ENCODE peak calls at places on chromosome X, in six cellular contexts. One of them, this sample, is unnamed.

GRCh38 chrX:34112459-34112858 is 19.7 kb downstream of the FAM47A start:
- DNase-seq in IMR-90: no peak
- DNase-seq in ovary: no peak
- DNase-seq in choroid plexus epithelial cell: no peak
- DNase-seq in GM23338: no peak
- DNase-seq in cardiac fibroblast: no peak
- DNase-seq in this sample: no peak

GRCh38 chrX:134990475-134991473 is at the start of gene SMIM10:
- DNase-seq in choroid plexus epithelial cell: peak
- DNase-seq in IMR-90: peak
- DNase-seq in ovary: peak
- DNase-seq in GM23338: peak
- DNase-seq in cardiac fibroblast: peak
- DNase-seq in this sample: peak

GRCh38 chrX:4277122-4277521 is 563.7 kb upstream of the PRKX start:
- DNase-seq in ovary: no peak
- DNase-seq in IMR-90: no peak
- DNase-seq in cardiac fibroblast: no peak
- DNase-seq in GM23338: peak
- DNase-seq in choroid plexus epithelial cell: no peak
- DNase-seq in this sample: no peak

GRCh38 chrX:133639726-133640125 is 224.4 kb upstream of the GPC4 start:
- DNase-seq in IMR-90: no peak
- DNase-seq in cardiac fibroblast: no peak
- DNase-seq in ovary: no peak
- DNase-seq in choroid plexus epithelial cell: no peak
- DNase-seq in GM23338: peak
- DNase-seq in this sample: no peak

GRCh38 chrX:13044441-13044840 is at the start of gene FAM9C:
- DNase-seq in ovary: no peak
- DNase-seq in choroid plexus epithelial cell: no peak
- DNase-seq in IMR-90: no peak
- DNase-seq in GM23338: no peak
- DNase-seq in cardiac fibroblast: no peak
- DNase-seq in this sample: no peak

GRCh38 chrX:2703991-2704369 is 12.9 kb downstream of the CD99 start:
- DNase-seq in ovary: no peak
- DNase-seq in GM23338: peak
- DNase-seq in IMR-90: no peak
- DNase-seq in cardiac fibroblast: peak
- DNase-seq in choroid plexus epithelial cell: peak
- DNase-seq in this sample: peak

GRCh38 chrX:153732406-153732805 is 7.8 kb downstream of the ABCD1 start:
- DNase-seq in ovary: no peak
- DNase-seq in GM23338: no peak
- DNase-seq in cardiac fibroblast: no peak
- DNase-seq in IMR-90: no peak
- DNase-seq in choroid plexus epithelial cell: no peak
- DNase-seq in this sample: no peak

GRCh38 chrX:13091111-13091765 is 46.8 kb upstream of the FAM9C start:
- DNase-seq in IMR-90: no peak
- DNase-seq in choroid plexus epithelial cell: peak
- DNase-seq in ovary: no peak
- DNase-seq in cardiac fibroblast: no peak
- DNase-seq in GM23338: no peak
- DNase-seq in this sample: peak

GRCh38 chrX:47148946-47149345 is 3.9 kb downstream of the RBM10 start:
- DNase-seq in cardiac fibroblast: peak
- DNase-seq in IMR-90: no peak
- DNase-seq in ovary: no peak
- DNase-seq in GM23338: no peak
- DNase-seq in choroid plexus epithelial cell: no peak
- DNase-seq in this sample: peak

GRCh38 chrX:57772637-57773036 is 92.6 kb upstream of the NLRP2B start:
- DNase-seq in ovary: no peak
- DNase-seq in choroid plexus epithelial cell: no peak
- DNase-seq in GM23338: peak
- DNase-seq in cardiac fibroblast: peak
- DNase-seq in IMR-90: no peak
- DNase-seq in this sample: no peak

GRCh38 chrX:22110729-22111494 is 78.8 kb downstream of the PHEX start:
- DNase-seq in ovary: no peak
- DNase-seq in IMR-90: peak
- DNase-seq in cardiac fibroblast: no peak
- DNase-seq in choroid plexus epithelial cell: peak
- DNase-seq in GM23338: no peak
- DNase-seq in this sample: no peak

GRCh38 chrX:19532709-19533108 is 17.4 kb upstream of the MAP3K15 start:
- DNase-seq in cardiac fibroblast: no peak
- DNase-seq in ovary: no peak
- DNase-seq in choroid plexus epithelial cell: no peak
- DNase-seq in GM23338: no peak
- DNase-seq in IMR-90: no peak
- DNase-seq in this sample: no peak

GRCh38 chrX:43655151-43655676 is 885 bp upstream of the MAOA start:
- DNase-seq in choroid plexus epithelial cell: peak
- DNase-seq in ovary: no peak
- DNase-seq in GM23338: peak
- DNase-seq in cardiac fibroblast: peak
- DNase-seq in IMR-90: peak
- DNase-seq in this sample: peak

GRCh38 chrX:154986826-154987575 is 35.5 kb downstream of the F8 start:
- DNase-seq in GM23338: no peak
- DNase-seq in choroid plexus epithelial cell: peak
- DNase-seq in IMR-90: no peak
- DNase-seq in cardiac fibroblast: peak
- DNase-seq in ovary: no peak
- DNase-seq in this sample: peak

GRCh38 chrX:71534773-71535544 is 2.1 kb downstream of the OGT start:
- DNase-seq in IMR-90: no peak
- DNase-seq in ovary: no peak
- DNase-seq in cardiac fibroblast: no peak
- DNase-seq in GM23338: no peak
- DNase-seq in choroid plexus epithelial cell: no peak
- DNase-seq in this sample: no peak

GRCh38 chrX:11434607-11435006 is 141.4 kb downstream of the AMELX start:
- DNase-seq in GM23338: no peak
- DNase-seq in IMR-90: no peak
- DNase-seq in ovary: no peak
- DNase-seq in cardiac fibroblast: no peak
- DNase-seq in choroid plexus epithelial cell: no peak
- DNase-seq in this sample: no peak

GRCh38 chrX:154457491-154458115 is 478 bp upstream of the PLXNA3 start:
- DNase-seq in ovary: no peak
- DNase-seq in GM23338: peak
- DNase-seq in choroid plexus epithelial cell: no peak
- DNase-seq in IMR-90: no peak
- DNase-seq in cardiac fibroblast: no peak
- DNase-seq in this sample: no peak

GRCh38 chrX:127888767-127889166 is 163.4 kb downstream of the ACTRT1 start:
- DNase-seq in choroid plexus epithelial cell: no peak
- DNase-seq in GM23338: no peak
- DNase-seq in IMR-90: no peak
- DNase-seq in ovary: no peak
- DNase-seq in cardiac fibroblast: no peak
- DNase-seq in this sample: no peak

GRCh38 chrX:144335402-144335801 is 451.5 kb downstream of the UBE2NL start:
- DNase-seq in IMR-90: no peak
- DNase-seq in GM23338: no peak
- DNase-seq in cardiac fibroblast: no peak
- DNase-seq in choroid plexus epithelial cell: no peak
- DNase-seq in ovary: no peak
- DNase-seq in this sample: no peak
- H3K4me3 ChIP-seq in IMR-90: no peak
- H3K4me3 ChIP-seq in GM23338: no peak
- H3K4me3 ChIP-seq in cardiac fibroblast: no peak
- H3K4me3 ChIP-seq in choroid plexus epithelial cell: no peak
- H3K4me3 ChIP-seq in ovary: no peak
- H3K4me3 ChIP-seq in this sample: no peak

GRCh38 chrX:125378205-125378604 is 58.5 kb downstream of the TEX13C start:
- DNase-seq in cardiac fibroblast: no peak
- DNase-seq in ovary: no peak
- DNase-seq in choroid plexus epithelial cell: no peak
- DNase-seq in GM23338: peak
- DNase-seq in IMR-90: no peak
- DNase-seq in this sample: no peak
- TF ChIP-seq CTCF in cardiac fibroblast: no peak
- TF ChIP-seq CTCF in ovary: no peak
- TF ChIP-seq CTCF in choroid plexus epithelial cell: no peak
- TF ChIP-seq CTCF in GM23338: no peak
- TF ChIP-seq CTCF in IMR-90: no peak
- TF ChIP-seq CTCF in this sample: no peak

DNA sequence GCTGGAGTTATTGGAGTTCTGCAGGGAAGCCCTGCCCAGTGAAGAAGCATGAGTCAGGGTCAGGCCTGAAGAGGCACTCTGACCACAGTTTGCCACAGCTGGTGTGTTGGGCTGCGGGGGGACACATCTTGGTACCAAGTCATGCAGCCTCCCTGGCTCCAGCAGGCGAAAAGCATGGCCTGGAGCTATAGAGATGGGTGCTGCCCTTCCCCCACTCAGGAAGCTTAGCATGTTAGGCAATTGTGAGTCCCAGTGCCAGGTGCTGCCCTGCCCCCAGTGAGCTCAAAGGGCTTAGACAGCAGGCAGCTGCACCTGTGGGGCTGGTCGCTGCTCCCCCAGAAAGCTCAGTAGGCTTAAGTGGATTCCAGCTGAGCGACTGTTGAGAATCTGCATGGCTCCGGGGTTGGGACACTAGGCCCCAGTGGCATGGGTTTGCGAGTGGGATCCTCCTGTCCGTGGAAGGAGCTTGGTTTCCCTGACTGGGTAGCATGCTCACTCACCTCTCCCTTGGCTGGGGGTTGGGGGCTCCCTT is 755.5 kb downstream of the GLUD2 start:
- DNase-seq in ovary: no peak
- DNase-seq in cardiac fibroblast: no peak
- DNase-seq in GM23338: peak
- DNase-seq in IMR-90: no peak
- DNase-seq in choroid plexus epithelial cell: no peak
- DNase-seq in this sample: no peak
- H3K4me3 ChIP-seq in ovary: no peak
- H3K4me3 ChIP-seq in cardiac fibroblast: no peak
- H3K4me3 ChIP-seq in GM23338: no peak
- H3K4me3 ChIP-seq in IMR-90: no peak
- H3K4me3 ChIP-seq in choroid plexus epithelial cell: no peak
- H3K4me3 ChIP-seq in this sample: no peak

GRCh38 chrX:44914532-44915198 is 41.7 kb downstream of the KDM6A start:
- DNase-seq in GM23338: no peak
- DNase-seq in IMR-90: peak
- DNase-seq in ovary: no peak
- DNase-seq in choroid plexus epithelial cell: peak
- DNase-seq in cardiac fibroblast: peak
- DNase-seq in this sample: peak

GRCh38 chrX:44915361-44915868 is 42.4 kb downstream of the KDM6A start:
- DNase-seq in ovary: no peak
- DNase-seq in choroid plexus epithelial cell: peak
- DNase-seq in GM23338: no peak
- DNase-seq in IMR-90: peak
- DNase-seq in cardiac fibroblast: peak
- DNase-seq in this sample: peak

GRCh38 chrX:44913656-44914531 is 40.9 kb downstream of the KDM6A start:
- DNase-seq in ovary: no peak
- DNase-seq in cardiac fibroblast: no peak
- DNase-seq in choroid plexus epithelial cell: no peak
- DNase-seq in IMR-90: no peak
- DNase-seq in GM23338: no peak
- DNase-seq in this sample: no peak

GRCh38 chrX:44922980-44923379 is 50.0 kb downstream of the KDM6A start:
- DNase-seq in ovary: no peak
- DNase-seq in GM23338: no peak
- DNase-seq in cardiac fibroblast: no peak
- DNase-seq in choroid plexus epithelial cell: no peak
- DNase-seq in IMR-90: no peak
- DNase-seq in this sample: no peak

DNA sequence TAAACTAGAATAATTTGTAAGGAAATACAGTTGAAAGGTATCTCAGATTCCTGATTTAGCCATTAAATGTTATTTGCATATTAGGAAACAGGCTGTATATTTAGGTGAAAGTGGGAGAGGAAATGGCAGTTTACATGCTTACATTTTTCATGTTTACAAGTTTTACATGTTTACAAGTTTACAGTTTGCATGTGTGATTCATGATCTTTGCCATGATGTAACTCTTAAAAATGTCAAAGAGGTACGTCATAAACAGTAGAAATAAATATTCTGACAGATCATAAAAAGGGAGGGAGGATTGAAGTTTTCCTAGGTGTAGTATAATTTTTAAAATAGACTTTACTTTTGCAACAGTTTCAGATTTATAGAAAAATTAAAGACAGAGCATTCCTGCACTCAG is 45.7 kb downstream of the KDM6A start:
- DNase-seq in choroid plexus epithelial cell: no peak
- DNase-seq in IMR-90: no peak
- DNase-seq in cardiac fibroblast: no peak
- DNase-seq in ovary: no peak
- DNase-seq in GM23338: no peak
- DNase-seq in this sample: no peak
- TF ChIP-seq CTCF in choroid plexus epithelial cell: no peak
- TF ChIP-seq CTCF in IMR-90: no peak
- TF ChIP-seq CTCF in cardiac fibroblast: no peak
- TF ChIP-seq CTCF in ovary: no peak
- TF ChIP-seq CTCF in GM23338: no peak
- TF ChIP-seq CTCF in this sample: no peak

GRCh38 chrX:110915120-110915519 is 119.5 kb upstream of the CHRDL1 start:
- DNase-seq in ovary: no peak
- DNase-seq in cardiac fibroblast: peak
- DNase-seq in GM23338: no peak
- DNase-seq in choroid plexus epithelial cell: peak
- DNase-seq in IMR-90: peak
- DNase-seq in this sample: peak

GRCh38 chrX:110915579-110915978 is 120.0 kb upstream of the CHRDL1 start:
- DNase-seq in GM23338: no peak
- DNase-seq in IMR-90: no peak
- DNase-seq in cardiac fibroblast: no peak
- DNase-seq in choroid plexus epithelial cell: no peak
- DNase-seq in ovary: no peak
- DNase-seq in this sample: no peak

GRCh38 chrX:110914281-110914680 is 118.7 kb upstream of the CHRDL1 start:
- DNase-seq in choroid plexus epithelial cell: peak
- DNase-seq in GM23338: no peak
- DNase-seq in cardiac fibroblast: no peak
- DNase-seq in ovary: no peak
- DNase-seq in IMR-90: no peak
- DNase-seq in this sample: no peak
- H3K4me3 ChIP-seq in choroid plexus epithelial cell: no peak
- H3K4me3 ChIP-seq in GM23338: no peak
- H3K4me3 ChIP-seq in cardiac fibroblast: no peak
- H3K4me3 ChIP-seq in ovary: no peak
- H3K4me3 ChIP-seq in IMR-90: no peak
- H3K4me3 ChIP-seq in this sample: no peak

DNA sequence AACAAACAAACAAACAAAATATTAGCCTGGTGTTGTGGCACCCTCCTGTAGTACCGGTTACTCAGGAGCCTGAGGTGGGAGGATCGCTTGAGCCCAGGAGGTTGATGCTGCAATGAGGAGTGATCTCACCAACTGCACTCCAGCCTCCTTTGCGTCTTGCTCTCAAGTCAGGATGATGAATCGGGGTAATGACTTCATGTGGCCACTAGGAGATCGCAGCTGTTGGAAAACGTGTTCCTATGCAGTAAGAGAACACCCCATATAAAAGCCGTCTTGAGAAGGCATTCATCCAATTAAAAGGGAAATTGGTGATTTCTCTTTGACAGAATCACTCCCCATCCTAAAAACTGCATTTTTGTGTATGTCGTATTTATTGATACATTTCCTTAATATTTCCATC is 6.9 kb downstream of the CCNB3 start:
- DNase-seq in IMR-90: peak
- DNase-seq in GM23338: peak
- DNase-seq in ovary: no peak
- DNase-seq in choroid plexus epithelial cell: peak
- DNase-seq in cardiac fibroblast: peak
- DNase-seq in this sample: peak
- TF ChIP-seq CTCF in IMR-90: no peak
- TF ChIP-seq CTCF in GM23338: peak
- TF ChIP-seq CTCF in ovary: no peak
- TF ChIP-seq CTCF in choroid plexus epithelial cell: peak
- TF ChIP-seq CTCF in cardiac fibroblast: peak
- TF ChIP-seq CTCF in this sample: peak